ENCODE peak calls at places on chromosomes 5 and 9, in ten cellular contexts. T is GM04504; G is frontal cortex; X is stromal cell of bone marrow; H is kidney glomerular epithelial cell; W is A172; S is endothelial cell; Q is lung; J is activated T-helper 1 cell treated with anti-CD3 and anti-CD28 coated beads, Interleukin-2, amount 50 U/mL, for 16 hours; O is stimulated activated CD4-positive, alpha-beta T cell treated with anti-CD3 and anti-CD28 coated beads, Interleukin-1b, Interleukin-23, amount 100 ng/mL, for 1 hour. F is an unnamed sample.

GRCh38 chr5:138900281-138900965 is 25.3 kb upstream of the LRRTM2 start:
- DNase-seq in T (no peak), G (no peak), X (no peak), H (no peak), W (peak; percentile 77), S (peak; percentile 18), Q (no peak), J (no peak), O (no peak), F (no peak)

GRCh38 chr9:135302329-135303279 is 177.0 kb upstream of the PPP1R26 start:
- DNase-seq in T (no peak), G (no peak), X (no peak), H (no peak), W (no peak), S (no peak), Q (no peak), J (no peak), O (no peak), F (no peak)

GRCh38 chr9:88593537-88594185 is 58.7 kb downstream of the NXNL2 start:
- DNase-seq in T (peak; percentile 48), G (no peak), X (peak; percentile 59), H (no peak), W (peak; percentile 55), S (peak; percentile 37), Q (peak; percentile 54), J (peak; percentile 6), O (no peak), F (peak; percentile 59)

GRCh38 chr9:104868687-104869404 is 59.1 kb downstream of the ABCA1 start:
- DNase-seq in T (no peak), G (peak; percentile 60), X (peak; percentile 62), H (peak; percentile 68), W (peak; percentile 94), S (peak; percentile 47), Q (peak; percentile 47), J (no peak), O (no peak), F (peak; percentile 25)

GRCh38 chr9:79164396-79164795 is 407.4 kb upstream of the TLE4 start:
- DNase-seq in T (no peak), G (no peak), X (no peak), H (no peak), W (no peak), S (no peak), Q (no peak), J (no peak), O (no peak), F (peak; percentile 75)

GRCh38 chr9:114503009-114503408 is 2.3 kb downstream of the WHRN start:
- DNase-seq in T (no peak), G (peak; percentile 21), X (no peak), H (no peak), W (no peak), S (no peak), Q (no peak), J (no peak), O (no peak), F (peak; percentile 42)

GRCh38 chr9:124914753-124915405 is 26.0 kb downstream of the GOLGA1 start:
- DNase-seq in T (no peak), G (no peak), X (no peak), H (no peak), W (no peak), S (no peak), Q (no peak), J (no peak), O (no peak), F (no peak)

GRCh38 chr9:130042406-130042930 is 521 bp downstream of the FNBP1 start:
- DNase-seq in T (no peak), G (peak; percentile 63), X (no peak), H (no peak), W (no peak), S (peak; percentile 36), Q (no peak), J (no peak), O (no peak), F (no peak)

GRCh38 chr5:93909356-93909755 is 168.0 kb upstream of the POU5F2 start:
- DNase-seq in T (no peak), G (no peak), X (no peak), H (no peak), W (no peak), S (no peak), Q (no peak), J (no peak), O (no peak), F (no peak)

GRCh38 chr9:136784997-136785361 is 6.2 kb upstream of the TMEM141 start:
- DNase-seq in T (no peak), G (no peak), X (no peak), H (no peak), W (peak; percentile 59), S (no peak), Q (no peak), J (no peak), O (no peak), F (no peak)

GRCh38 chr5:39387293-39387692 is 23.0 kb upstream of the C9 start:
- DNase-seq in T (no peak), G (no peak), X (no peak), H (no peak), W (no peak), S (no peak), Q (no peak), J (no peak), O (no peak), F (no peak)

GRCh38 chr5:139808481-139809330 is 13.1 kb downstream of the PSD2 start:
- DNase-seq in T (no peak), G (no peak), X (no peak), H (no peak), W (peak; percentile 21), S (peak; percentile 78), Q (no peak), J (no peak), O (no peak), F (no peak)

GRCh38 chr9:127225747-127226646 is 38.6 kb upstream of the GARNL3 start:
- DNase-seq in T (no peak), G (peak; percentile 42), X (no peak), H (peak; percentile 3), W (no peak), S (no peak), Q (no peak), J (no peak), O (no peak), F (no peak)

GRCh38 chr5:131589510-131590348 is 45.3 kb downstream of the RAPGEF6 start:
- DNase-seq in T (peak; percentile 27), G (peak; percentile 58), X (peak; percentile 22), H (peak; percentile 23), W (peak; percentile 44), S (peak; percentile 55), Q (no peak), J (no peak), O (no peak), F (no peak)

GRCh38 chr5:43616535-43616934 is 13.6 kb downstream of the NNT start:
- DNase-seq in T (no peak), G (no peak), X (no peak), H (no peak), W (no peak), S (no peak), Q (no peak), J (no peak), O (no peak), F (no peak)

GRCh38 chr5:155735388-155735787 is 591.6 kb upstream of the SGCD start:
- DNase-seq in T (no peak), G (no peak), X (no peak), H (no peak), W (no peak), S (no peak), Q (no peak), J (no peak), O (no peak), F (no peak)

GRCh38 chr9:137255448-137256114 is 454 bp downstream of the NELFB start:
- DNase-seq in T (no peak), G (no peak), X (no peak), H (peak; percentile 65), W (peak; percentile 41), S (no peak), Q (no peak), J (no peak), O (no peak), F (no peak)

GRCh38 chr9:121707477-121708424 is 56.3 kb downstream of the DAB2IP start:
- DNase-seq in T (no peak), G (no peak), X (no peak), H (no peak), W (no peak), S (no peak), Q (no peak), J (no peak), O (no peak), F (no peak)

GRCh38 chr5:152077-152476 is 39.2 kb upstream of the LRRC14B start:
- DNase-seq in T (no peak), G (no peak), X (no peak), H (no peak), W (no peak), S (no peak), Q (no peak), J (no peak), O (no peak), F (no peak)

GRCh38 chr9:35904966-35905781 is 828 bp upstream of the HRCT1 start:
- DNase-seq in T (no peak), G (no peak), X (peak; percentile 41), H (no peak), W (peak; percentile 44), S (no peak), Q (peak; percentile 29), J (no peak), O (no peak), F (no peak)

GRCh38 chr9:120698766-120699165 is 15.5 kb downstream of the MEGF9 start:
- DNase-seq in T (no peak), G (no peak), X (no peak), H (no peak), W (no peak), S (no peak), Q (no peak), J (no peak), O (no peak), F (no peak)

GRCh38 chr9:134661299-134661698 is 19.7 kb downstream of the COL5A1 start:
- DNase-seq in T (no peak), G (no peak), X (no peak), H (no peak), W (no peak), S (no peak), Q (no peak), J (no peak), O (no peak), F (no peak)

GRCh38 chr9:18910858-18911257 is 122.2 kb downstream of the SAXO1 start:
- DNase-seq in T (no peak), G (no peak), X (no peak), H (no peak), W (no peak), S (no peak), Q (no peak), J (no peak), O (no peak), F (no peak)